ENCODE peak calls at places on chromosomes 12 and 14, in eight cellular contexts. J is mucosa of descending colon; F is kidney; G is GM12865; T is A549; K is stimulated activated CD4-positive, alpha-beta T cell treated with anti-CD3 and anti-CD28 coated beads, Interleukin-15, amount 100 ng/mL, for 1 hour; S is DMS 273 treated with DMSO at 0.1 percent for 48 hours; W is activated T-helper 1 cell treated with anti-CD3 and anti-CD28 coated beads, Interleukin-2, amount 50 U/mL, for 16 hours. V is an unnamed sample.
A peak's percentile ranks its signal among the peaks of the same experiment; 100 is the strongest.

GRCh38 chr14:68444449-68445168 is 348.3 kb downstream of the ZFP36L1 start:
- DNase-seq in J (no peak), F (no peak), G (no peak), T (no peak), K (no peak), S (no peak), W (no peak), V (peak; percentile 73)

GRCh38 chr12:14771651-14772137 is 31.6 kb downstream of the WBP11 start:
- DNase-seq in J (no peak), F (no peak), G (peak; percentile 73), T (peak; percentile 27), K (no peak), S (no peak), W (peak; percentile 8), V (no peak)

GRCh38 chr12:114384746-114385145 is 21.2 kb downstream of the TBX5 start:
- DNase-seq in J (no peak), F (no peak), G (no peak), T (no peak), K (no peak), S (no peak), W (no peak), V (no peak)

GRCh38 chr12:51593539-51593938 is 2.5 kb downstream of the SCN8A start:
- DNase-seq in J (no peak), F (no peak), G (peak; percentile 27), T (no peak), K (no peak), S (no peak), W (no peak), V (peak; percentile 77)

GRCh38 chr12:12442548-12443071 is 85.7 kb downstream of the BORCS5 start:
- DNase-seq in J (no peak), F (no peak), G (no peak), T (no peak), K (no peak), S (no peak), W (no peak), V (peak; percentile 39)

GRCh38 chr14:61125314-61126082 is 144.5 kb downstream of the SLC38A6 start:
- DNase-seq in J (no peak), F (no peak), G (no peak), T (no peak), K (no peak), S (no peak), W (no peak), V (no peak)

GRCh38 chr14:104266643-104267575 is 128.5 kb downstream of the KIF26A start:
- DNase-seq in J (peak; percentile 44), F (peak; percentile 53), G (no peak), T (no peak), K (no peak), S (no peak), W (no peak), V (no peak)

GRCh38 chr14:94079891-94080605 is 954 bp downstream of the DDX24 start:
- DNase-seq in J (no peak), F (no peak), G (peak; percentile 36), T (no peak), K (no peak), S (no peak), W (no peak), V (peak; percentile 11)

GRCh38 chr14:94659953-94660946 is 48.1 kb downstream of the SERPINA3 start:
- DNase-seq in J (no peak), F (no peak), G (no peak), T (no peak), K (no peak), S (no peak), W (no peak), V (no peak)

GRCh38 chr14:100898935-100899840 is 4.3 kb downstream of the RTL1 start:
- DNase-seq in J (no peak), F (no peak), G (no peak), T (no peak), K (no peak), S (no peak), W (no peak), V (no peak)

GRCh38 chr12:130649101-130649571 is 67.0 kb downstream of the RIMBP2 start:
- DNase-seq in J (no peak), F (no peak), G (no peak), T (no peak), K (no peak), S (no peak), W (no peak), V (no peak)

GRCh38 chr14:87837306-87837705 is 155.7 kb downstream of the GALC start:
- DNase-seq in J (no peak), F (no peak), G (no peak), T (no peak), K (no peak), S (no peak), W (no peak), V (no peak)

GRCh38 chr12:124919646-124920352 is 5.3 kb upstream of the UBC start:
- DNase-seq in J (no peak), F (no peak), G (peak; percentile 86), T (peak; percentile 67), K (no peak), S (no peak), W (no peak), V (no peak)

GRCh38 chr14:72743626-72744025 is 150.3 kb downstream of the DPF3 start:
- DNase-seq in J (no peak), F (no peak), G (no peak), T (no peak), K (no peak), S (peak; percentile 41), W (no peak), V (peak; percentile 33)

GRCh38 chr14:26597136-26598080 is at the start of gene NOVA1:
- DNase-seq in J (peak; percentile 42), F (peak; percentile 77), G (no peak), T (peak; percentile 11), K (no peak), S (no peak), W (no peak), V (peak; percentile 52)

GRCh38 chr12:95918194-95918993 is 24.0 kb downstream of the CCDC38 start:
- DNase-seq in J (no peak), F (no peak), G (peak; percentile 63), T (peak; percentile 71), K (peak; percentile 5), S (no peak), W (no peak), V (peak; percentile 78)

GRCh38 chr14:92646952-92647461 is 101.4 kb downstream of the LGMN start:
- DNase-seq in J (no peak), F (peak; percentile 37), G (no peak), T (peak; percentile 16), K (no peak), S (no peak), W (no peak), V (peak; percentile 78)

GRCh38 chr12:105523164-105524057 is 192.9 kb downstream of the C12orf75 start:
- DNase-seq in J (peak; percentile 62), F (peak; percentile 89), G (no peak), T (no peak), K (no peak), S (no peak), W (no peak), V (peak; percentile 98)

GRCh38 chr14:20934148-20934762 is 21.0 kb upstream of the RNASE2 start:
- DNase-seq in J (no peak), F (no peak), G (peak; percentile 45), T (peak; percentile 48), K (no peak), S (no peak), W (no peak), V (peak; percentile 3)

GRCh38 chr14:74792249-74793039 is 29.3 kb downstream of the YLPM1 start:
- DNase-seq in J (no peak), F (no peak), G (peak; percentile 22), T (no peak), K (no peak), S (no peak), W (no peak), V (no peak)

GRCh38 chr12:63308701-63309100 is 157.7 kb upstream of the AVPR1A start:
- DNase-seq in J (no peak), F (no peak), G (no peak), T (no peak), K (no peak), S (no peak), W (no peak), V (peak; percentile 52)

GRCh38 chr12:106248849-106249371 is 1.1 kb upstream of the CKAP4 start:
- DNase-seq in J (no peak), F (no peak), G (peak; percentile 57), T (no peak), K (no peak), S (no peak), W (no peak), V (peak; percentile 77)

GRCh38 chr12:55446334-55446733 is 2.5 kb downstream of the OR6C2 start:
- DNase-seq in J (no peak), F (no peak), G (no peak), T (no peak), K (no peak), S (no peak), W (no peak), V (no peak)

GRCh38 chr14:62691613-62692489 is 353.4 kb downstream of the KCNH5 start:
- DNase-seq in J (no peak), F (no peak), G (no peak), T (peak; percentile 96), K (no peak), S (no peak), W (no peak), V (peak; percentile 97)

GRCh38 chr14:96398921-96399320 is 7.0 kb downstream of the AK7 start:
- DNase-seq in J (no peak), F (no peak), G (no peak), T (no peak), K (no peak), S (no peak), W (no peak), V (no peak)

GRCh38 chr14:24999157-24999556 is 50.8 kb downstream of the STXBP6 start:
- DNase-seq in J (no peak), F (no peak), G (no peak), T (no peak), K (no peak), S (no peak), W (no peak), V (no peak)